ENCODE peak calls at places on chromosomes 16 and 17, in seven cellular contexts. W is effector memory CD4-positive, alpha-beta T cell; F is GM23248; R is epithelial cell of proximal tubule; T is skeletal muscle cell; J is mucosa of descending colon; S is astrocyte of the spinal cord. Y is an unnamed sample.

GRCh38 chr16:77836801-77837200 is 48.4 kb downstream of the VAT1L start:
- DNase-seq in F (no peak), J (no peak), T (no peak), W (no peak), S (no peak), R (no peak), Y (no peak)

GRCh38 chr16:368388-369158 is 1.8 kb downstream of the MRPL28 start:
- DNase-seq in R (no peak), S (no peak), W (no peak), J (peak), F (no peak), T (no peak), Y (no peak)

GRCh38 chr16:81703177-81704155 is 75.6 kb upstream of the PLCG2 start:
- DNase-seq in S (peak), T (peak), J (no peak), F (peak), R (no peak), W (no peak), Y (peak)

GRCh38 chr17:78973792-78974520 is 5.8 kb downstream of the LGALS3BP start:
- DNase-seq in R (no peak), J (no peak), S (no peak), F (no peak), W (no peak), T (no peak), Y (no peak)

GRCh38 chr16:1723450-1724147 is 17.6 kb downstream of the MAPK8IP3 start:
- DNase-seq in T (no peak), J (no peak), R (no peak), S (peak), F (peak), W (peak), Y (no peak)

GRCh38 chr16:51271156-51271555 is 120.1 kb upstream of the SALL1 start:
- DNase-seq in R (no peak), W (no peak), J (no peak), T (no peak), S (no peak), F (no peak), Y (no peak)

GRCh38 chr17:79399610-79400144 is 211.2 kb downstream of the RBFOX3 start:
- DNase-seq in J (no peak), F (no peak), W (no peak), T (no peak), S (no peak), R (no peak), Y (no peak)

GRCh38 chr16:87765473-87765775 is 362 bp downstream of the KLHDC4 start:
- DNase-seq in W (peak), R (no peak), F (peak), J (no peak), T (no peak), S (no peak), Y (no peak)

GRCh38 chr17:45700171-45701090 is 83.7 kb upstream of the CRHR1 start:
- DNase-seq in W (no peak), T (no peak), R (no peak), J (no peak), F (no peak), S (no peak), Y (no peak)

GRCh38 chr16:31118223-31119155 is 1.0 kb downstream of the KAT8 start:
- DNase-seq in T (peak), S (peak), J (no peak), F (peak), R (no peak), W (no peak), Y (no peak)

GRCh38 chr16:22008215-22009142 is 568 bp downstream of the MOSMO start:
- DNase-seq in F (peak), R (no peak), J (peak), S (no peak), T (no peak), W (peak), Y (no peak)

GRCh38 chr16:48157794-48158193 is 2.0 kb upstream of the ABCC12 start:
- DNase-seq in F (no peak), W (no peak), S (no peak), J (no peak), R (no peak), T (no peak), Y (no peak)

GRCh38 chr16:86052115-86052670 is 153.2 kb downstream of the IRF8 start:
- DNase-seq in R (no peak), W (no peak), J (no peak), S (no peak), F (no peak), T (no peak), Y (no peak)

GRCh38 chr17:82242698-82242976 is 13.8 kb downstream of the SLC16A3 start:
- DNase-seq in T (no peak), S (no peak), W (no peak), F (no peak), J (no peak), R (no peak), Y (no peak)

GRCh38 chr16:87956169-87956770 is 5.0 kb downstream of the BANP start:
- DNase-seq in J (peak), F (peak), W (peak), T (no peak), R (no peak), S (peak), Y (no peak)

GRCh38 chr17:73801455-73802100 is 157.3 kb upstream of the SDK2 start:
- DNase-seq in S (no peak), W (no peak), F (no peak), R (no peak), T (no peak), J (no peak), Y (no peak)

GRCh38 chr16:23434380-23434779 is 18.6 kb downstream of the COG7 start:
- DNase-seq in J (no peak), W (no peak), T (peak), R (peak), F (peak), S (peak), Y (no peak)

GRCh38 chr16:2365895-2366294 is 25.4 kb upstream of the ABCA3 start:
- DNase-seq in J (no peak), W (no peak), F (peak), T (peak), R (no peak), S (peak), Y (peak)

GRCh38 chr16:4273858-4274291 is 1.1 kb upstream of the TFAP4 start:
- DNase-seq in W (peak), S (no peak), R (no peak), F (peak), T (no peak), J (peak), Y (no peak)

DNA sequence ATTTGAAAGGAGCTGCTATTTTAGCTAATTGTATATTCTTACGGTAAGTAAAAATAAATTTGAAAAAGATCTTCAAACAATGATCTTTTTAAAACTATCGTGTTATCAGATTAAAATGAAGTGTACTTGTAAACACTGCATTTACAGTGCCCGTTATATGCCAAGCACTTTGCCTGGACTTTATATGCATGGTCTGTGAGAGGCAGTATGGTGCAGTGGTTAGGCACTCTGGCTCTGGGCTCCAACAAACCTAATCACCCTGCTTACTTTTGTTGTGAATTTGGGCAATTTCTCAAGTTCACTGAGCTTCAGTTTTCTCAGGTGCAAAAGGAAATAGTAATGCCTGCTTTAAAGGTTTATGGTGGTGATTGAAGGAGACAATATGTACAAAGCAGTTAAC is 1.4 kb downstream of the PMP22 start:
- DNase-seq in T (no peak), R (no peak), W (no peak), F (no peak), S (no peak), J (no peak), Y (no peak)
- H3K4me3 ChIP-seq in T (peak), R (peak), W (no peak), F (peak), S (no peak), J (no peak), Y (no peak)

GRCh38 chr16:54437361-54437760 is 150.8 kb upstream of the IRX3 start:
- DNase-seq in J (no peak), T (no peak), W (no peak), R (no peak), F (no peak), S (no peak), Y (no peak)

GRCh38 chr16:54437921-54438320 is 151.3 kb upstream of the IRX3 start:
- DNase-seq in W (no peak), R (no peak), T (no peak), S (no peak), J (no peak), F (no peak), Y (no peak)

GRCh38 chr16:54434859-54435258 is 148.3 kb upstream of the IRX3 start:
- DNase-seq in S (no peak), F (no peak), W (no peak), J (no peak), R (no peak), T (no peak), Y (no peak)

GRCh38 chr16:54438469-54438868 is 151.9 kb upstream of the IRX3 start:
- DNase-seq in F (no peak), T (no peak), S (no peak), W (no peak), R (no peak), J (no peak), Y (no peak)

DNA sequence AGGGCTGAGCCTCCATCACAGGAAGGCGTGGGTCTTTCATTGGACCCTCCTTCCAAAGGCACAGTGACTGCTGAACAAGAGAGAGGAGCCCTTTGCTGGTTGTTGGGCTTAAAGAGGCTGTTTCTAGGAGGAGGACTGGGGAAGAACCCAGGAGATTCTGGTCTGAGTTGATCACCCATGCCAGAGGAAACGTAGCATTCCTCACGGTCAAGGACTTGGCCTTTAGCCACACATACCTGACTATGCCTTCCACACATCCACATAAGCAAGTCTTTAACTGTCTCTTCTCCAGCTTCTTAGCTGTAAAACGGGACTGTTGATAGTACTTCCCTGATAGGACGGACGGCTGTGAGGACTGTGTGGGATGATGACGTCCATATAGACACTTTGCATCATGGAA is 149.8 kb upstream of the IRX3 start:
- DNase-seq in J (no peak), W (no peak), R (no peak), S (no peak), T (no peak), F (no peak), Y (no peak)
- H3K4me3 ChIP-seq in J (no peak), W (no peak), R (no peak), S (no peak), T (no peak), F (no peak), Y (no peak)

GRCh38 chr16:74455213-74455612 is 33.9 kb upstream of the CLEC18B start:
- DNase-seq in F (peak), J (no peak), R (no peak), S (peak), T (peak), W (no peak), Y (no peak)
- H3K4me3 ChIP-seq in F (peak), J (no peak), R (no peak), S (no peak), T (no peak), W (no peak), Y (no peak)

DNA sequence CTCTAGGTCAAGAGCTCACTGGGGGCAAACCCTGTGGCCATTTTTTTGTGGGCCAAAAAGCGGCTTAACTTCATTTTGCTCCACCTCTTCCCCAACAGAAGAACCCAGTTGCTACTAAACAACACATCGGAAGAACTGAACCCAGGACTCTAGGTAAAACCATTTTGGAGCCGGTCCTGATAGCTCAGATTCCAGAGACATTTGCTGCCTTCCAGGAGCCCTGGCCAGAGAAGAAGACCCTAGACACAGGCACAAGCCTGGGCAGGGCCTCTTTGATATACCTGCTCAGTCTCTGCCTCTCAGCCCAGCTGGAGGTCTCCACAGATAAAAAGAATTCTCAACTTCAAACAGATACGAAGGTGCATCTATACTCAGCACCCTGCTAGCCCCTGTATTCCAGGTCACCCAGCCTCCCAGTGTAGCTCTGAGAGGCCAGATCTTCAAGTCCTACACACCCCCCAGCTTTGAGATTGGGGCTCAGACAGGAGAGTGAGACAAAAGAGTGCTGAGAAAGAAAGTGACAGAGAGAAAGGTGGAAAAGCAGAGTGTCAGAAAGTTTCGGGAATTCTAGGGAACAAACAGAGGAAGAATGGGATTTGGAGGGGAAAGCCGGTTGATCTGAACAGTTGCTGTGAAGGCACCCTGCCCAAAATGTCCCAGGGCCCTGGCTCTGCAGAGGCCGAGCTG is 6.6 kb upstream of the HOXB9 start:
- DNase-seq in S (no peak), J (peak), R (no peak), T (no peak), W (no peak), F (no peak), Y (no peak)
- H3K4me3 ChIP-seq in S (no peak), J (peak), R (no peak), T (no peak), W (no peak), F (no peak), Y (no peak)

GRCh38 chr16:73062640-73063283 is 14.8 kb upstream of the ZFHX3 start:
- DNase-seq in S (peak), F (no peak), T (no peak), W (no peak), J (peak), R (no peak), Y (no peak)
- H3K4me3 ChIP-seq in S (peak), F (peak), T (peak), W (no peak), J (no peak), R (peak), Y (peak)

DNA sequence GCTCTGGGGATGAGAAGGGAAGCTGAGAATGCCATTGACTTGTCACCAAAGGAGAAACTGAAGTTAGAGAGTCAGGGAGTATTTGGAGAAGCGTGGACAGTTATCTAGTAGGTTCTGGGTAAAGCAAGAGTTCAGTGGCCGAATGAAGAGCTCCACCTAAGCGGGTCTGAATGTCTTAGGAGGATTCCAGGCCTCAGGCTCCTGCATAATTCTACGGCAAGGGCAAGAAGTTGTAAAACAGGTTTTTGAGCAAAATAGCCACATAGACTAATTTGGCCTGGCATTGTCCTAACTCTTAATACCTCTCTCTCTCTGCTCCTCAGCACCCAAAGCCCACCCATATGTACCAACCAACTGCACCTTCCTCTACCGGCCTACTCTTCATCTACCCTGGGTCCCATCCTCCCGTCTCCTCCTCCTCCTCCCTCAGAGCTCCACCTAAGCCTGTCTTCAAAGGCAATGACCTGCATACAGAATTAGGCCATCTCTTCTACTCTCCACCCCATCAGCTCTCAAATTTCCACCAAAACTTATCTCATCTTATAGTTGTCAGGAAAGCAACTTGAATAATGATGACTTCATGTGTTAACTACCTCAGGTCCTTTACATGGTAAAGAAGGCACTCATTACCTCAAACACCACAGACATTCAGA is 42.0 kb upstream of the KCNJ2 start:
- DNase-seq in W (no peak), F (no peak), S (no peak), R (no peak), J (no peak), T (no peak), Y (no peak)
- H3K4me3 ChIP-seq in W (no peak), F (no peak), S (no peak), R (no peak), J (no peak), T (no peak), Y (no peak)

DNA sequence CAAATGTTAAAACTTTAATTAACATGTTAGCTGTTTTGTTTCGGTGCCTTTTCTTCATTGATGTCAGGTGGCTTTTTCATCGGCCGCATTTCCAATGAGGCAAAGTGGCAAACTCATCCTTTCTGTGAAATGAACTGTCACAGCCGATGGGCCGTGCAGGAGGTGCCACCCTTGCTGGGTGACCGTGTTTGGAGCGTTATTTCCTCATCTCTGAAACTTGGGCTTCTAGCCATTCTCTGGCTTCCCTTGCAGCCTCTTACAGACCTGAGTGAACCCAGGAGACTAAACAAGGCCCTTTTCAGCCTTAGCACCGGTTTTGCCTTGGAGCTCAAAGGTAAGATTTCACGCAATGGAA is 42.2 kb upstream of the PRSS54 start:
- DNase-seq in T (no peak), W (no peak), F (peak), S (no peak), J (no peak), R (no peak), Y (no peak)
- H3K4me3 ChIP-seq in T (peak), W (no peak), F (peak), S (no peak), J (no peak), R (peak), Y (no peak)

GRCh38 chr16:25192096-25192495 is 24.7 kb upstream of the AQP8 start:
- DNase-seq in J (no peak), R (no peak), S (no peak), F (peak), T (no peak), W (no peak), Y (peak)
- H3K4me3 ChIP-seq in J (no peak), R (no peak), S (no peak), F (no peak), T (no peak), W (no peak), Y (no peak)

Y was measured in kidney epithelial cell.